ENCODE peak calls at places on chromosomes 11 and 22, in four cellular contexts. One of them, this sample, is unnamed.

GRCh38 chr22:48585916-48586798 is 1241.5 kb downstream of the BRD1 start:
- DNase-seq in neural progenitor cell: peak; percentile 25
- DNase-seq in neuronal stem cell: no peak
- DNase-seq in fibroblast of lung: no peak
- DNase-seq in this sample: no peak

GRCh38 chr11:96464695-96465307 is 75.0 kb downstream of the JRKL start:
- DNase-seq in neural progenitor cell: peak; percentile 87
- DNase-seq in neuronal stem cell: peak; percentile 59
- DNase-seq in fibroblast of lung: peak; percentile 89
- DNase-seq in this sample: peak; percentile 54

GRCh38 chr11:99325807-99326206 is 305.1 kb downstream of the CNTN5 start:
- DNase-seq in neural progenitor cell: no peak
- DNase-seq in neuronal stem cell: no peak
- DNase-seq in fibroblast of lung: peak; percentile 89
- DNase-seq in this sample: peak; percentile 69

GRCh38 chr22:47957649-47958048 is 1195.2 kb downstream of the TBC1D22A start:
- DNase-seq in neural progenitor cell: no peak
- DNase-seq in neuronal stem cell: no peak
- DNase-seq in fibroblast of lung: no peak
- DNase-seq in this sample: no peak

GRCh38 chr11:67027943-67028542 is 5.1 kb downstream of the SYT12 start:
- DNase-seq in neural progenitor cell: no peak
- DNase-seq in neuronal stem cell: no peak
- DNase-seq in fibroblast of lung: no peak
- DNase-seq in this sample: peak; percentile 70

GRCh38 chr22:44396021-44396726 is 83.4 kb upstream of the SHISAL1 start:
- DNase-seq in neural progenitor cell: no peak
- DNase-seq in neuronal stem cell: no peak
- DNase-seq in fibroblast of lung: no peak
- DNase-seq in this sample: no peak

GRCh38 chr11:43818220-43818619 is 62.4 kb upstream of the ALKBH3 start:
- DNase-seq in neural progenitor cell: no peak
- DNase-seq in neuronal stem cell: no peak
- DNase-seq in fibroblast of lung: no peak
- DNase-seq in this sample: peak; percentile 82

GRCh38 chr11:7353100-7353499 is 101.4 kb downstream of the SYT9 start:
- DNase-seq in neural progenitor cell: peak; percentile 47
- DNase-seq in neuronal stem cell: no peak
- DNase-seq in fibroblast of lung: no peak
- DNase-seq in this sample: peak; percentile 24

GRCh38 chr11:62266558-62266957 is 3.4 kb upstream of the SCGB2A2 start:
- DNase-seq in neural progenitor cell: no peak
- DNase-seq in neuronal stem cell: no peak
- DNase-seq in fibroblast of lung: no peak
- DNase-seq in this sample: no peak

GRCh38 chr11:103648670-103649400 is 387.6 kb upstream of the DDI1 start:
- DNase-seq in neural progenitor cell: no peak
- DNase-seq in neuronal stem cell: no peak
- DNase-seq in fibroblast of lung: no peak
- DNase-seq in this sample: peak; percentile 30

GRCh38 chr22:17928391-17928790 is 96.0 kb downstream of the MICAL3 start:
- DNase-seq in neural progenitor cell: no peak
- DNase-seq in neuronal stem cell: no peak
- DNase-seq in fibroblast of lung: no peak
- DNase-seq in this sample: no peak

GRCh38 chr22:31346255-31346732 is at the start of gene PATZ1:
- DNase-seq in neural progenitor cell: no peak
- DNase-seq in neuronal stem cell: peak; percentile 69
- DNase-seq in fibroblast of lung: peak; percentile 88
- DNase-seq in this sample: peak; percentile 39

GRCh38 chr22:49678842-49679170 is 148.9 kb downstream of the BRD1 start:
- DNase-seq in neural progenitor cell: no peak
- DNase-seq in neuronal stem cell: no peak
- DNase-seq in fibroblast of lung: no peak
- DNase-seq in this sample: no peak

GRCh38 chr11:102111787-102112653 is 1.8 kb downstream of the YAP1 start:
- DNase-seq in neural progenitor cell: peak; percentile 60
- DNase-seq in neuronal stem cell: no peak
- DNase-seq in fibroblast of lung: peak; percentile 93
- DNase-seq in this sample: peak; percentile 93

GRCh38 chr22:39230261-39231196 is 14.3 kb downstream of the PDGFB start:
- DNase-seq in neural progenitor cell: peak; percentile 39
- DNase-seq in neuronal stem cell: no peak
- DNase-seq in fibroblast of lung: no peak
- DNase-seq in this sample: no peak

GRCh38 chr11:60482361-60482760 is 10.2 kb upstream of the MS4A12 start:
- DNase-seq in neural progenitor cell: no peak
- DNase-seq in neuronal stem cell: no peak
- DNase-seq in fibroblast of lung: no peak
- DNase-seq in this sample: no peak

GRCh38 chr11:61749607-61750217 is 2.7 kb upstream of the MYRF start:
- DNase-seq in neural progenitor cell: peak; percentile 50
- DNase-seq in neuronal stem cell: no peak
- DNase-seq in fibroblast of lung: no peak
- DNase-seq in this sample: no peak

GRCh38 chr11:111736191-111736590 is 30.0 kb downstream of the PPP2R1B start:
- DNase-seq in neural progenitor cell: no peak
- DNase-seq in neuronal stem cell: no peak
- DNase-seq in fibroblast of lung: peak; percentile 75
- DNase-seq in this sample: no peak

GRCh38 chr11:71252782-71253730 is 679 bp upstream of the SHANK2 start:
- DNase-seq in neural progenitor cell: peak; percentile 67
- DNase-seq in neuronal stem cell: no peak
- DNase-seq in fibroblast of lung: peak; percentile 41
- DNase-seq in this sample: no peak

GRCh38 chr11:94721565-94722292 is 46.4 kb upstream of the AMOTL1 start:
- DNase-seq in neural progenitor cell: no peak
- DNase-seq in neuronal stem cell: no peak
- DNase-seq in fibroblast of lung: no peak
- DNase-seq in this sample: peak; percentile 82

GRCh38 chr22:42648017-42648367 is 1.2 kb downstream of the CYB5R3 start:
- DNase-seq in neural progenitor cell: no peak
- DNase-seq in neuronal stem cell: no peak
- DNase-seq in fibroblast of lung: no peak
- DNase-seq in this sample: no peak
- H3K9ac ChIP-seq in neural progenitor cell: no peak overlapping the region
- H3K9ac ChIP-seq in neuronal stem cell: peak overlapping the region; percentile 100
- H3K9ac ChIP-seq in fibroblast of lung: peak overlapping the region; percentile 96
- H3K9ac ChIP-seq in this sample: peak overlapping the region; percentile 89

DNA sequence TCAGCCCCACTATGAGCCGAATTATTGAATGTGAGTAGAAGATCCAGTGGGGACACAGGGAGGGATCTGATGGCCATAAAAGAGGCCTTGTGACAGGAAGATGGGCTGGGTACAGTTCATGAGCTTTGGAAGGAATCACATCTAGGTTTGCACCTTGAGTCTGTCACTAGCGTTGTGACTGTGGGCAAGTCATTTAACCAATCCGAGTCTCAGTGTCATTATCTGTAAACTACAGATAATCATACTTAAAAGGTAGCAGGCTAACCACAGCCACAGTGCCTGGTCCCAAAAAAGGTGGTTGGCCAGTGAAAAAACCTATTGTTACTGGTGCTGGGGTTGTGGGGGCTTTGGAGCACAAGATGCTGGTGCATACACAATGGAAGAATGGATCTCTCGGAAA is 3.8 kb downstream of the HEPN1 start:
- DNase-seq in neural progenitor cell: no peak
- DNase-seq in neuronal stem cell: no peak
- DNase-seq in fibroblast of lung: no peak
- DNase-seq in this sample: no peak
- H3K27me3 ChIP-seq in neural progenitor cell: peaks cover 53% of the 10 kb centered on the region
- H3K27me3 ChIP-seq in neuronal stem cell: no peaks in the 10 kb centered on the region
- H3K27me3 ChIP-seq in fibroblast of lung: no peaks in the 10 kb centered on the region
- H3K27me3 ChIP-seq in this sample: no peaks in the 10 kb centered on the region

GRCh38 chr11:123478352-123478986 is 48.4 kb downstream of the GRAMD1B start:
- DNase-seq in neural progenitor cell: peak; percentile 83
- DNase-seq in neuronal stem cell: peak; percentile 73
- DNase-seq in fibroblast of lung: peak; percentile 86
- DNase-seq in this sample: peak; percentile 37
- H3K4me2 ChIP-seq in neural progenitor cell: no peak overlapping the region
- H3K4me2 ChIP-seq in neuronal stem cell: no peak overlapping the region
- H3K4me2 ChIP-seq in fibroblast of lung: no peak overlapping the region
- H3K4me2 ChIP-seq in this sample: no peak overlapping the region

GRCh38 chr22:20117656-20118571 is 888 bp upstream of the TRMT2A start:
- DNase-seq in neural progenitor cell: peak; percentile 51
- DNase-seq in neuronal stem cell: no peak
- DNase-seq in fibroblast of lung: peak; percentile 8
- DNase-seq in this sample: no peak

GRCh38 chr22:20116376-20116950 is 559 bp downstream of the RANBP1 start:
- DNase-seq in neural progenitor cell: peak; percentile 13
- DNase-seq in neuronal stem cell: no peak
- DNase-seq in fibroblast of lung: no peak
- DNase-seq in this sample: no peak

GRCh38 chr22:20115691-20116375 is at the start of gene RANBP1:
- DNase-seq in neural progenitor cell: peak; percentile 23
- DNase-seq in neuronal stem cell: no peak
- DNase-seq in fibroblast of lung: no peak
- DNase-seq in this sample: no peak

GRCh38 chr22:20116951-20117645 is at the start of gene TRMT2A:
- DNase-seq in neural progenitor cell: peak; percentile 99
- DNase-seq in neuronal stem cell: peak; percentile 99
- DNase-seq in fibroblast of lung: peak; percentile 98
- DNase-seq in this sample: peak; percentile 98

GRCh38 chr22:20118572-20119020 is 1.6 kb upstream of the TRMT2A start:
- DNase-seq in neural progenitor cell: peak; percentile 27
- DNase-seq in neuronal stem cell: no peak
- DNase-seq in fibroblast of lung: no peak
- DNase-seq in this sample: no peak
- H3K9ac ChIP-seq in neural progenitor cell: peak overlapping the region; percentile 99
- H3K9ac ChIP-seq in neuronal stem cell: peak overlapping the region; percentile 17
- H3K9ac ChIP-seq in fibroblast of lung: peak overlapping the region; percentile 73
- H3K9ac ChIP-seq in this sample: peak overlapping the region; percentile 87

GRCh38 chr11:32400196-32400595 is 35.1 kb downstream of the WT1 start:
- DNase-seq in neural progenitor cell: no peak
- DNase-seq in neuronal stem cell: no peak
- DNase-seq in fibroblast of lung: peak; percentile 44
- DNase-seq in this sample: peak; percentile 31

GRCh38 chr11:32395127-32395526 is 40.2 kb downstream of the WT1 start:
- DNase-seq in neural progenitor cell: no peak
- DNase-seq in neuronal stem cell: no peak
- DNase-seq in fibroblast of lung: no peak
- DNase-seq in this sample: no peak

GRCh38 chr11:32396991-32397390 is 38.3 kb downstream of the WT1 start:
- DNase-seq in neural progenitor cell: no peak
- DNase-seq in neuronal stem cell: no peak
- DNase-seq in fibroblast of lung: no peak
- DNase-seq in this sample: no peak

GRCh38 chr11:32392840-32393239 is 42.5 kb downstream of the WT1 start:
- DNase-seq in neural progenitor cell: no peak
- DNase-seq in neuronal stem cell: no peak
- DNase-seq in fibroblast of lung: no peak
- DNase-seq in this sample: no peak

GRCh38 chr11:32396331-32396730 is 39.0 kb downstream of the WT1 start:
- DNase-seq in neural progenitor cell: no peak
- DNase-seq in neuronal stem cell: no peak
- DNase-seq in fibroblast of lung: no peak
- DNase-seq in this sample: no peak
- H3K27me3 ChIP-seq in neural progenitor cell: peaks cover 5% of the 10 kb centered on the region
- H3K27me3 ChIP-seq in neuronal stem cell: no peaks in the 10 kb centered on the region
- H3K27me3 ChIP-seq in fibroblast of lung: no peaks in the 10 kb centered on the region
- H3K27me3 ChIP-seq in this sample: no peaks in the 10 kb centered on the region

GRCh38 chr11:87596176-87596575 is 558.4 kb downstream of the TMEM135 start:
- DNase-seq in neural progenitor cell: no peak
- DNase-seq in neuronal stem cell: no peak
- DNase-seq in fibroblast of lung: no peak
- DNase-seq in this sample: no peak

GRCh38 chr11:87602776-87603175 is 565.0 kb downstream of the TMEM135 start:
- DNase-seq in neural progenitor cell: no peak
- DNase-seq in neuronal stem cell: no peak
- DNase-seq in fibroblast of lung: no peak
- DNase-seq in this sample: peak; percentile 35

GRCh38 chr11:87600938-87601337 is 563.2 kb downstream of the TMEM135 start:
- DNase-seq in neural progenitor cell: no peak
- DNase-seq in neuronal stem cell: no peak
- DNase-seq in fibroblast of lung: no peak
- DNase-seq in this sample: no peak

DNA sequence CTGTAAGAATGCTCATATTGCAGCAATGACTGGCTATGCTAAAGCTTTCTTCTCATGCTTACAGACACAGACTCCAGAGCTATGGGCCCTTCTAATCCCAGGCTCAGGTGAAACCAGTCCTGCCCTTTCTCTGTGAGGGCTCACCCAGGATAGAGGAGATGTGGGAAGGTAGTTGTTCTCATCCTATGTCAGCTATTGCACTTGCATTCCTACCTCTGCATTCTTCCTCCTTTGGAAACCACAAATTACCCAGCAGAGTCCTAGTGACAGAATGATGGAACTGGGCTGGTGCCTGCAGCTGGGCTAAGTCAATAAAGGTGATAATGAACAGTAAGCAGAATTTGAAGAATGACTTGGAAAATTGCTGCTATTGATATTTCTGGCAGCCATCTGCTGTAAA is 560.0 kb downstream of the TMEM135 start:
- DNase-seq in neural progenitor cell: no peak
- DNase-seq in neuronal stem cell: no peak
- DNase-seq in fibroblast of lung: no peak
- DNase-seq in this sample: no peak
- H3K4me2 ChIP-seq in neural progenitor cell: no peak overlapping the region
- H3K4me2 ChIP-seq in neuronal stem cell: no peak overlapping the region
- H3K4me2 ChIP-seq in fibroblast of lung: no peak overlapping the region
- H3K4me2 ChIP-seq in this sample: no peak overlapping the region

GRCh38 chr11:20032127-20032526 is 128.1 kb downstream of the DBX1 start:
- DNase-seq in neural progenitor cell: no peak
- DNase-seq in neuronal stem cell: no peak
- DNase-seq in fibroblast of lung: no peak
- DNase-seq in this sample: no peak

GRCh38 chr11:20030472-20030871 is 129.8 kb downstream of the DBX1 start:
- DNase-seq in neural progenitor cell: no peak
- DNase-seq in neuronal stem cell: no peak
- DNase-seq in fibroblast of lung: no peak
- DNase-seq in this sample: no peak

GRCh38 chr11:20029193-20029592 is 131.1 kb downstream of the DBX1 start:
- DNase-seq in neural progenitor cell: no peak
- DNase-seq in neuronal stem cell: no peak
- DNase-seq in fibroblast of lung: no peak
- DNase-seq in this sample: no peak

GRCh38 chr11:20032577-20033265 is 127.6 kb downstream of the DBX1 start:
- DNase-seq in neural progenitor cell: no peak
- DNase-seq in neuronal stem cell: no peak
- DNase-seq in fibroblast of lung: no peak
- DNase-seq in this sample: peak; percentile 74

GRCh38 chr11:20031155-20032001 is 128.9 kb downstream of the DBX1 start:
- DNase-seq in neural progenitor cell: peak; percentile 37
- DNase-seq in neuronal stem cell: no peak
- DNase-seq in fibroblast of lung: peak; percentile 92
- DNase-seq in this sample: peak; percentile 69
- H3K9ac ChIP-seq in neural progenitor cell: no peak overlapping the region
- H3K9ac ChIP-seq in neuronal stem cell: no peak overlapping the region
- H3K9ac ChIP-seq in fibroblast of lung: peak overlapping the region; percentile 9
- H3K9ac ChIP-seq in this sample: no peak overlapping the region

This sample was measured in mammary epithelial cell.